ENCODE peak calls at places on chromosomes 6 and 20, in five cellular contexts. One of them, this sample, is unnamed.

GRCh38 chr6:3139090-3139903 is 18.0 kb downstream of the TUBB2A start:
- DNase-seq in stomach: peak; percentile 64
- DNase-seq in vagina: no peak
- DNase-seq in ovary: no peak
- DNase-seq in right lobe of liver: peak; percentile 91
- DNase-seq in this sample: peak; percentile 86

GRCh38 chr20:49323622-49324238 is 45.9 kb upstream of the ZNFX1 start:
- DNase-seq in stomach: no peak
- DNase-seq in vagina: no peak
- DNase-seq in ovary: no peak
- DNase-seq in right lobe of liver: no peak
- DNase-seq in this sample: no peak

GRCh38 chr6:149211046-149211571 is 106.4 kb upstream of the TAB2 start:
- DNase-seq in stomach: no peak
- DNase-seq in vagina: no peak
- DNase-seq in ovary: no peak
- DNase-seq in right lobe of liver: no peak
- DNase-seq in this sample: no peak

GRCh38 chr6:120805267-120805666 is 529.0 kb downstream of the TBC1D32 start:
- DNase-seq in stomach: no peak
- DNase-seq in vagina: no peak
- DNase-seq in ovary: no peak
- DNase-seq in right lobe of liver: no peak
- DNase-seq in this sample: no peak

GRCh38 chr6:161152904-161153662 is 120.8 kb downstream of the AGPAT4 start:
- DNase-seq in stomach: no peak
- DNase-seq in vagina: no peak
- DNase-seq in ovary: no peak
- DNase-seq in right lobe of liver: peak; percentile 46
- DNase-seq in this sample: no peak

GRCh38 chr6:80548496-80548895 is 442.0 kb downstream of the BCKDHB start:
- DNase-seq in stomach: no peak
- DNase-seq in vagina: no peak
- DNase-seq in ovary: no peak
- DNase-seq in right lobe of liver: no peak
- DNase-seq in this sample: no peak

GRCh38 chr6:163573503-163574179 is 159.1 kb downstream of the QKI start:
- DNase-seq in stomach: no peak
- DNase-seq in vagina: no peak
- DNase-seq in ovary: no peak
- DNase-seq in right lobe of liver: no peak
- DNase-seq in this sample: no peak

GRCh38 chr6:6950373-6951145 is 157.2 kb upstream of the RREB1 start:
- DNase-seq in stomach: no peak
- DNase-seq in vagina: no peak
- DNase-seq in ovary: no peak
- DNase-seq in right lobe of liver: no peak
- DNase-seq in this sample: no peak

GRCh38 chr6:75759207-75759606 is 10.2 kb downstream of the MYO6 start:
- DNase-seq in stomach: no peak
- DNase-seq in vagina: no peak
- DNase-seq in ovary: no peak
- DNase-seq in right lobe of liver: no peak
- DNase-seq in this sample: no peak

GRCh38 chr6:39128106-39128505 is 13.1 kb upstream of the SAYSD1 start:
- DNase-seq in stomach: no peak
- DNase-seq in vagina: no peak
- DNase-seq in ovary: no peak
- DNase-seq in right lobe of liver: no peak
- DNase-seq in this sample: no peak

GRCh38 chr20:45254867-45255266 is 503 bp upstream of the SLPI start:
- DNase-seq in stomach: no peak
- DNase-seq in vagina: no peak
- DNase-seq in ovary: no peak
- DNase-seq in right lobe of liver: peak; percentile 52
- DNase-seq in this sample: no peak

GRCh38 chr6:5446362-5447075 is 185.2 kb downstream of the FARS2 start:
- DNase-seq in stomach: no peak
- DNase-seq in vagina: no peak
- DNase-seq in ovary: no peak
- DNase-seq in right lobe of liver: no peak
- DNase-seq in this sample: no peak

GRCh38 chr6:49720372-49720771 is 7.0 kb upstream of the CRISP2 start:
- DNase-seq in stomach: no peak
- DNase-seq in vagina: no peak
- DNase-seq in ovary: no peak
- DNase-seq in right lobe of liver: no peak
- DNase-seq in this sample: no peak

GRCh38 chr6:3001146-3001772 is 1.6 kb downstream of the NQO2 start:
- DNase-seq in stomach: no peak
- DNase-seq in vagina: no peak
- DNase-seq in ovary: no peak
- DNase-seq in right lobe of liver: peak; percentile 63
- DNase-seq in this sample: no peak

GRCh38 chr20:22905667-22906066 is 129.4 kb upstream of the SSTR4 start:
- DNase-seq in stomach: no peak
- DNase-seq in vagina: no peak
- DNase-seq in ovary: peak; percentile 31
- DNase-seq in right lobe of liver: no peak
- DNase-seq in this sample: no peak

GRCh38 chr6:157019733-157020132 is 242.6 kb downstream of the ARID1B start:
- DNase-seq in stomach: no peak
- DNase-seq in vagina: no peak
- DNase-seq in ovary: no peak
- DNase-seq in right lobe of liver: no peak
- DNase-seq in this sample: no peak

DNA sequence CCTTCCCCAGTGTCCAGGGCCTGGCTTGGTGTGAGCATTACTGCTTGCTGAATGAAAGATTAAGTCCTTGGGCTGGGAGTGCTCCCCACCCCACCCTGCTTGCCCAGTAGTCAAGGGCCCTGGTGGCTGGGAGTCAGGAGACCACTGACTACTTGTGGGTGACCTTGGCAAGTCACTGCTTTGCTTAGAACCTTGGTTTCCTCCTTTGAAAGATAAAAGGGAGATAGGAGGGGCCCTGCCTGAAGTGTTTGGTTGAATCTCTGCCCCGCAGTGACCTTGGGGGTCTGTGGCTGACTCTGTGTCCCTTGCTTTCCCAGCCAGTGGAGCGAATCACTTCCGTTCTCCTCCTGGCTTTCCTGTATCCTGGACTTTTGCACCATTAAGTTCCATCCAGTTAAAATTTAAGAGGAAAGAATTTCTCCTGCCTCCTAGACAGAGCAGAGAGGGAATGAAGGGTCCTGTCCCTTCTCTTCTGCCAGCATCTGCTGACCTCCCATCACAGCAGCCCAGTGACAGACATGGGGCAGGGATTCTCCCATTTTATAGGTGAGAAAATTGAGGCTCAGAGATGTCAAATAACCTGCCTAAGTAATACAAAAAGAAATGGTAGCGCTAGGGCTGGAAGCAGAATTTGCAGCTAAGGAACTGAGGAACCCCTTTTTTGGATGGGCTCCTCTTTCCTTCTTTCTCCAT is 3.5 kb upstream of the EPB41L1 start:
- DNase-seq in stomach: no peak
- DNase-seq in vagina: no peak
- DNase-seq in ovary: no peak
- DNase-seq in right lobe of liver: no peak
- DNase-seq in this sample: no peak
- H3K27ac ChIP-seq in stomach: peak overlapping the region; percentile 16
- H3K27ac ChIP-seq in vagina: no peak overlapping the region
- H3K27ac ChIP-seq in ovary: no peak overlapping the region
- H3K27ac ChIP-seq in right lobe of liver: no peak overlapping the region
- H3K27ac ChIP-seq in this sample: no peak overlapping the region

GRCh38 chr6:12014027-12014872 is 2.1 kb downstream of the HIVEP1 start:
- DNase-seq in stomach: no peak
- DNase-seq in vagina: no peak
- DNase-seq in ovary: no peak
- DNase-seq in right lobe of liver: no peak
- DNase-seq in this sample: no peak
- TF ChIP-seq POLR2A in stomach: no peak
- TF ChIP-seq POLR2A in vagina: no peak
- TF ChIP-seq POLR2A in ovary: no peak
- TF ChIP-seq POLR2A in right lobe of liver: no peak
- TF ChIP-seq POLR2A in this sample: no peak

DNA sequence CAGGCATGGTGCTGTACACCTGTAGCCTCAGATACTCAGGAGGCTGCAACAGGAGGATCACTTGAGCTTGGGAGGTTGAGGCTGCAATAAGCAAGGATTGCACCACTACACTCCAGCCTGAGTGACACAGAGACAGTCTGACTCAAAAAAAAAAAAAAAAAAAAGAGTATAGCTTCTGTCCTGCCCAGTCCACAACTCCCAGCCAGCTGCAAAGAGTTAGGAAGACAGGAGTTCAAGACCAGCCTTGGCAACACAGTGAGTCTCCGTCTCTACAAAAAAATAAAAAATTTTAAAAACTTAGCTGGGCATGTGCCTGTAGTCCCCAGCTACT is 28.3 kb upstream of the TLDC2 start:
- DNase-seq in stomach: no peak
- DNase-seq in vagina: no peak
- DNase-seq in ovary: no peak
- DNase-seq in right lobe of liver: no peak
- DNase-seq in this sample: no peak
- H3K27ac ChIP-seq in stomach: peak overlapping the region; percentile 82
- H3K27ac ChIP-seq in vagina: peak overlapping the region; percentile 93
- H3K27ac ChIP-seq in ovary: peak overlapping the region; percentile 53
- H3K27ac ChIP-seq in right lobe of liver: no peak overlapping the region
- H3K27ac ChIP-seq in this sample: no peak overlapping the region

GRCh38 chr6:118656822-118657451 is 5.5 kb upstream of the CEP85L start:
- DNase-seq in stomach: no peak
- DNase-seq in vagina: no peak
- DNase-seq in ovary: no peak
- DNase-seq in right lobe of liver: no peak
- DNase-seq in this sample: no peak
- TF ChIP-seq POLR2A in stomach: no peak
- TF ChIP-seq POLR2A in vagina: no peak
- TF ChIP-seq POLR2A in ovary: no peak
- TF ChIP-seq POLR2A in right lobe of liver: no peak
- TF ChIP-seq POLR2A in this sample: no peak

GRCh38 chr20:58692579-58693225 is at the start of gene NPEPL1:
- DNase-seq in stomach: peak; percentile 78
- DNase-seq in vagina: no peak
- DNase-seq in ovary: peak; percentile 61
- DNase-seq in right lobe of liver: peak; percentile 72
- DNase-seq in this sample: peak; percentile 69
- H3K27ac ChIP-seq in stomach: peak within 1 kb of the TSS; percentile 90
- H3K27ac ChIP-seq in vagina: peak within 1 kb of the TSS; percentile 77
- H3K27ac ChIP-seq in ovary: peak within 1 kb of the TSS; percentile 93
- H3K27ac ChIP-seq in right lobe of liver: peak within 1 kb of the TSS; percentile 93
- H3K27ac ChIP-seq in this sample: peak within 1 kb of the TSS; percentile 85

GRCh38 chr20:63809856-63810255 is 21.2 kb downstream of the ZBTB46 start:
- DNase-seq in stomach: no peak
- DNase-seq in vagina: no peak
- DNase-seq in ovary: no peak
- DNase-seq in right lobe of liver: no peak
- DNase-seq in this sample: no peak

GRCh38 chr20:63810730-63811490 is 20.2 kb downstream of the ZBTB46 start:
- DNase-seq in stomach: no peak
- DNase-seq in vagina: no peak
- DNase-seq in ovary: peak; percentile 50
- DNase-seq in right lobe of liver: no peak
- DNase-seq in this sample: no peak

GRCh38 chr20:63808964-63809674 is 21.9 kb downstream of the ZBTB46 start:
- DNase-seq in stomach: no peak
- DNase-seq in vagina: no peak
- DNase-seq in ovary: no peak
- DNase-seq in right lobe of liver: no peak
- DNase-seq in this sample: no peak

GRCh38 chr20:63808145-63808724 is 22.8 kb downstream of the ZBTB46 start:
- DNase-seq in stomach: no peak
- DNase-seq in vagina: no peak
- DNase-seq in ovary: no peak
- DNase-seq in right lobe of liver: no peak
- DNase-seq in this sample: no peak

DNA sequence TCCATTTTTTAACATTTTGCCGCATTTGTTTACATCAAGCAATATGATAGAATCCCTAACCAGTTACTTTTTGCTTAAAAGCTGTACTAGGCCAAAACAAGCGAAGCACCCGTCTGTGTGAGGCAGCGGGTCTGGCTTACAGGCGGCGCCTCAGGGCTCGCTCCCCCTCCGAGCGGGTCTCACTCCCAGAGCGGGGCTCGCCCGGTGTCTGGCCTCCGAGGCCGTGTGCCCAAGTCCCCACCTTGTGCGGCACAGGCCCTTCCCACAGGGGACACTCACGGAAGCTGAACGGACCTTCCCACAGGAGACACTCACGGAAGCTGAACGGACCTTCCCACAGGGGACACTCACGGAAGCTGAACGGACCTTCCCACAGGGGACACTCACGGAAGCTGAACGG is 23.4 kb downstream of the ZBTB46 start:
- DNase-seq in stomach: no peak
- DNase-seq in vagina: no peak
- DNase-seq in ovary: no peak
- DNase-seq in right lobe of liver: no peak
- DNase-seq in this sample: no peak
- TF ChIP-seq POLR2A in stomach: no peak
- TF ChIP-seq POLR2A in vagina: no peak
- TF ChIP-seq POLR2A in ovary: no peak
- TF ChIP-seq POLR2A in right lobe of liver: no peak
- TF ChIP-seq POLR2A in this sample: no peak

This sample was measured in body of pancreas.